ENCODE peak calls at places on chromosomes 6 and 20, in eight cellular contexts. R, I, H, T, J, K, P and W are unnamed samples.

GRCh38 chr20:18138639-18139583 is 1.2 kb downstream of the KAT14 start:
- DNase-seq in R (no peak), I (no peak), H (no peak), T (no peak), J (no peak), K (no peak), P (no peak), W (no peak)

GRCh38 chr20:63472159-63472811 is at the start of gene KCNQ2:
- DNase-seq in R (no peak), I (peak; percentile 67), H (no peak), T (no peak), J (no peak), K (no peak), P (no peak), W (peak; percentile 22)

GRCh38 chr6:169248521-169248971 is 5.1 kb downstream of the THBS2 start:
- DNase-seq in R (no peak), I (no peak), H (no peak), T (no peak), J (peak; percentile 21), K (no peak), P (no peak), W (no peak)

GRCh38 chr6:33213166-33213988 is 5.1 kb downstream of the RING1 start:
- DNase-seq in R (peak; percentile 30), I (peak; percentile 55), H (no peak), T (peak; percentile 42), J (no peak), K (no peak), P (no peak), W (peak; percentile 54)

GRCh38 chr20:22447448-22447778 is 137.0 kb downstream of the FOXA2 start:
- DNase-seq in R (no peak), I (no peak), H (peak; percentile 57), T (no peak), J (no peak), K (no peak), P (no peak), W (no peak)

GRCh38 chr20:5656136-5656535 is 94.1 kb upstream of the SHLD1 start:
- DNase-seq in R (no peak), I (no peak), H (no peak), T (no peak), J (no peak), K (no peak), P (no peak), W (no peak)

GRCh38 chr20:34708621-34709043 is 4.5 kb downstream of the TP53INP2 start:
- DNase-seq in R (peak; percentile 57), I (peak; percentile 62), H (peak; percentile 34), T (peak; percentile 55), J (peak; percentile 53), K (peak; percentile 68), P (peak; percentile 36), W (peak; percentile 81)

GRCh38 chr6:110728501-110728900 is 86.8 kb downstream of the CDK19 start:
- DNase-seq in R (no peak), I (no peak), H (no peak), T (no peak), J (no peak), K (peak; percentile 18), P (no peak), W (peak; percentile 23)

GRCh38 chr6:127148511-127148910 is 30.0 kb downstream of the RSPO3 start:
- DNase-seq in R (no peak), I (no peak), H (no peak), T (peak; percentile 41), J (no peak), K (no peak), P (peak; percentile 12), W (no peak)

GRCh38 chr6:13304580-13305255 is 23.6 kb downstream of the TBC1D7 start:
- DNase-seq in R (no peak), I (no peak), H (no peak), T (peak; percentile 42), J (no peak), K (peak; percentile 76), P (no peak), W (peak; percentile 15)

GRCh38 chr20:19071902-19072498 is 140.4 kb upstream of the SLC24A3 start:
- DNase-seq in R (no peak), I (no peak), H (no peak), T (no peak), J (no peak), K (no peak), P (no peak), W (no peak)

GRCh38 chr6:5995705-5996686 is 10.7 kb downstream of the NRN1 start:
- DNase-seq in R (peak; percentile 48), I (peak; percentile 88), H (no peak), T (peak; percentile 39), J (peak; percentile 61), K (no peak), P (peak; percentile 67), W (peak; percentile 30)

GRCh38 chr20:53595018-53595378 is 1.4 kb upstream of the ZNF217 start:
- DNase-seq in R (no peak), I (no peak), H (peak; percentile 43), T (no peak), J (no peak), K (no peak), P (peak; percentile 34), W (no peak)

GRCh38 chr6:24780206-24780605 is 5.5 kb downstream of the GMNN start:
- DNase-seq in R (no peak), I (no peak), H (no peak), T (no peak), J (no peak), K (no peak), P (no peak), W (no peak)

GRCh38 chr20:50344232-50345071 is 153.8 kb downstream of the CEBPB start:
- DNase-seq in R (no peak), I (no peak), H (no peak), T (no peak), J (no peak), K (peak; percentile 15), P (no peak), W (peak; percentile 38)

GRCh38 chr6:14501240-14501639 is 383.7 kb downstream of the CD83 start:
- DNase-seq in R (no peak), I (no peak), H (no peak), T (peak; percentile 22), J (no peak), K (no peak), P (no peak), W (no peak)

GRCh38 chr6:41677430-41678045 is 39.3 kb downstream of the MDFI start:
- DNase-seq in R (no peak), I (no peak), H (no peak), T (no peak), J (no peak), K (no peak), P (no peak), W (no peak)

GRCh38 chr6:89117285-89118108 is at the start of gene SRSF12:
- DNase-seq in R (peak; percentile 55), I (peak; percentile 80), H (no peak), T (peak; percentile 48), J (no peak), K (peak; percentile 63), P (no peak), W (peak; percentile 43)
- TF ChIP-seq CTCF in R (peak; percentile 6), I (no peak), H (no peak), T (no peak), J (no peak), K (no peak), P (no peak), W (no peak)

GRCh38 chr20:3172126-3172932 is 1.0 kb downstream of the LZTS3 start:
- DNase-seq in R (no peak), I (no peak), H (no peak), T (no peak), J (peak; percentile 18), K (no peak), P (no peak), W (no peak)

GRCh38 chr20:3174442-3175263 is 1.3 kb upstream of the LZTS3 start:
- DNase-seq in R (no peak), I (no peak), H (peak; percentile 55), T (no peak), J (no peak), K (no peak), P (peak; percentile 15), W (no peak)

GRCh38 chr20:3172933-3173581 is at the start of gene LZTS3:
- DNase-seq in R (peak; percentile 85), I (peak; percentile 82), H (peak; percentile 35), T (peak; percentile 44), J (peak; percentile 75), K (peak; percentile 63), P (peak; percentile 52), W (peak; percentile 89)

GRCh38 chr20:3175270-3175669 is 1.9 kb upstream of the LZTS3 start:
- DNase-seq in R (no peak), I (no peak), H (no peak), T (no peak), J (no peak), K (no peak), P (no peak), W (no peak)

DNA sequence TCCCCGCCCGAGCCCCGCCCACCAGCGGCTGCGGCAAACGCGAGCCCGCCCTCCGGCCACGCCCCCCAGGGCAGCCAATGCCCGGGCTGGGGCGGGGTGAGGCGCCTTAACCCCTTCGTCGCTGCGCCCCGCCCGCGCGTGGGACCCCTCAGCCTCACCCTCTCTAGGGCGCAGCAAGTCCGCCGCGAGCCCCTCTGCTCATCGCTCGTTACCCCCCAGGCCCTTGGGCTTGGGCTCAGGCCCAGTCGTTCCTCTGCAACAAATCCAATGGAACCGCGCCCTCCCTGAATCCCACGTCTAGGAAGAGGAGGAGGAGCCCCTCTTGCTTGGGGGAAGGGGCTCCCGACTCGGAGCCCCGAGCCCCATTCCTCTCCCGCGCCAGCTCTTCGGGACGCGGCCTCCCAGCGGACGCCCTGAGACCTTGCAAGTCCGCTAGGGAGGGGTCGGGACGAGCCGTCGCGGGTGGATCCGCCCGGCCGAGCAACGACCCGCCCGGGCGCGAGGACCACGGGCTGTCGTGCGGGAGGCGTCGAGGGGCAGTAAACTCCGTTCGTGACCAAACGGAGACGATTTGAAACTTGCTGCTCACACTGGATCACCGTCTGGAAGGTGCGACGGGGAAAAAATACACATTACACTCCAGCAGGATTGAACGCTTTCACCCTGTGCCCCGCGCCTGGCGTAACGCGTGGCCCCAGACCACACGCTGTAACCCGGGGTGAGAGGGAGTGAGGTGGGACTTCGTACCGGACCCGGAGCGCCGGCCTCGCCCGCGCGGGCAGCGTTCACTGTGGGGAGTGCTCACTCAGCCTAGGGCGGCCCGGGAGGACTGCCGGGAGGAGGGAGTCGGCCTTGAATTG is 463 bp upstream of the LZTS3 start:
- DNase-seq in R (peak; percentile 94), I (peak; percentile 98), H (peak; percentile 91), T (peak; percentile 80), J (peak; percentile 84), K (peak; percentile 85), P (peak; percentile 76), W (peak; percentile 90)
- TF ChIP-seq CTCF in R (peak; percentile 26), I (peak; percentile 17), H (no peak), T (peak; percentile 24), J (peak; percentile 28), K (no peak), P (peak; percentile 4), W (peak; percentile 17)

GRCh38 chr6:1572892-1573291 is 36.8 kb upstream of the FOXC1 start:
- DNase-seq in R (no peak), I (no peak), H (no peak), T (no peak), J (no peak), K (no peak), P (no peak), W (no peak)
- TF ChIP-seq CTCF in R (no peak), I (no peak), H (no peak), T (no peak), J (no peak), K (no peak), P (no peak), W (no peak)

DNA sequence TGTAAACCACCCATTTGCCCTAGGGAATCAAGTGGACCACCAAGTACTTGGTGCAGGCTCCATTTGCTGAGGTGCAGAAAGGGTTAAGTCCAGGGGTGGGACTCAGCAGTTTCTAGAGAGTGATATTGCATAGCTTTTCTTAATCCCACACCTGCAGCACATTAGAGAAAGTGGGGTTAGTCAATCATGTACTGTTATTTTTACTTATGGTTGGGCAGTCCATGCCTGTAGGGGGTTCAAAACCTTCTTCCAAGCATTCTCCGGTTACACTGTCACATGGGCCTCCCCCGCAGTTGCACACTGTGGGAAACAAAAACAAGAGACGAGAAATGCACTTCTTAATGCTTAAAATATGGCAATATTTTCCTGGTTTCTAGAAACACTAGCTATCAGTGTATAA is 65.5 kb downstream of the LAMA4 start:
- DNase-seq in R (no peak), I (no peak), H (no peak), T (peak; percentile 14), J (no peak), K (no peak), P (peak; percentile 82), W (no peak)
- TF ChIP-seq CTCF in R (no peak), I (no peak), H (no peak), T (no peak), J (no peak), K (no peak), P (no peak), W (no peak)